ENCODE peak calls at places on chromosomes 3 and 15, in five cellular contexts. K, G, O, E and N are unnamed samples.

GRCh38 chr15:66724732-66725467 is 22.9 kb downstream of the SMAD6 start:
- DNase-seq in O (no peak), G (no peak), E (no peak), K (no peak), N (no peak)

GRCh38 chr3:166390303-166390702 is 553.1 kb upstream of the BCHE start:
- DNase-seq in O (no peak), E (no peak), G (no peak), K (no peak), N (no peak)

GRCh38 chr3:169116056-169116693 is 547.3 kb downstream of the MECOM start:
- DNase-seq in O (no peak), E (no peak), K (no peak), G (no peak), N (no peak)

GRCh38 chr3:52291508-52292181 is 4.0 kb downstream of the GLYCTK start:
- DNase-seq in E (no peak), O (peak), K (peak), G (peak), N (peak)

GRCh38 chr15:41887893-41888292 is 6.0 kb downstream of the SPTBN5 start:
- DNase-seq in O (no peak), K (no peak), E (no peak), G (no peak), N (no peak)

GRCh38 chr15:39730552-39730951 is 52.1 kb downstream of the FSIP1 start:
- DNase-seq in G (no peak), K (no peak), O (no peak), E (no peak), N (no peak)

GRCh38 chr3:23129062-23129461 is 74.1 kb upstream of the UBE2E2 start:
- DNase-seq in E (no peak), K (no peak), G (no peak), O (no peak), N (no peak)

GRCh38 chr15:78620839-78621421 is at the start of gene CHRNA3:
- DNase-seq in K (no peak), O (no peak), G (peak), E (no peak), N (no peak)

GRCh38 chr3:150925751-150926201 is 20.5 kb upstream of the MINDY4B start:
- DNase-seq in K (peak), G (peak), O (peak), E (peak), N (no peak)

GRCh38 chr3:76873509-76874242 is 166.2 kb upstream of the ROBO2 start:
- DNase-seq in K (no peak), E (no peak), G (peak), O (no peak), N (no peak)

GRCh38 chr3:189331002-189331418 is 159.2 kb downstream of the TPRG1 start:
- DNase-seq in O (no peak), G (no peak), K (no peak), E (no peak), N (no peak)

GRCh38 chr3:143203848-143204247 is 84.3 kb downstream of the CHST2 start:
- DNase-seq in E (no peak), O (no peak), K (no peak), G (no peak), N (no peak)

GRCh38 chr15:87623832-87624231 is 632.7 kb downstream of the NTRK3 start:
- DNase-seq in O (no peak), G (peak), E (peak), K (no peak), N (no peak)

GRCh38 chr3:56268621-56269394 is 199.5 kb downstream of the ERC2 start:
- DNase-seq in G (no peak), K (no peak), E (no peak), O (no peak), N (no peak)

GRCh38 chr3:43687499-43687811 is 3.3 kb upstream of the ABHD5 start:
- DNase-seq in O (no peak), E (no peak), K (no peak), G (no peak), N (no peak)

GRCh38 chr3:42115223-42115622 is 24.1 kb downstream of the TRAK1 start:
- DNase-seq in G (no peak), K (no peak), E (no peak), O (no peak), N (no peak)

GRCh38 chr15:31439328-31439727 is 112.7 kb downstream of the KLF13 start:
- DNase-seq in K (peak), O (peak), G (peak), E (peak), N (no peak)
- TF ChIP-seq CTCF in K (peak), O (peak), G (peak), E (peak), N (no peak)

GRCh38 chr15:88913017-88913849 is at the start of gene MFGE8:
- DNase-seq in G (peak), E (peak), K (peak), O (peak), N (peak)
- TF ChIP-seq CTCF in G (no peak), E (peak), K (no peak), O (no peak), N (no peak)

GRCh38 chr3:38028621-38029361 is 651 bp downstream of the PLCD1 start:
- DNase-seq in E (no peak), K (no peak), O (no peak), G (peak), N (no peak)

GRCh38 chr3:38029400-38030125 is at the start of gene PLCD1:
- DNase-seq in G (peak), E (peak), O (no peak), K (no peak), N (peak)

GRCh38 chr3:38030126-38031021 is 932 bp upstream of the PLCD1 start:
- DNase-seq in G (no peak), K (no peak), O (no peak), E (no peak), N (no peak)

GRCh38 chr3:38026856-38027255 is 2.6 kb downstream of the PLCD1 start:
- DNase-seq in K (no peak), G (no peak), E (no peak), O (no peak), N (no peak)

DNA sequence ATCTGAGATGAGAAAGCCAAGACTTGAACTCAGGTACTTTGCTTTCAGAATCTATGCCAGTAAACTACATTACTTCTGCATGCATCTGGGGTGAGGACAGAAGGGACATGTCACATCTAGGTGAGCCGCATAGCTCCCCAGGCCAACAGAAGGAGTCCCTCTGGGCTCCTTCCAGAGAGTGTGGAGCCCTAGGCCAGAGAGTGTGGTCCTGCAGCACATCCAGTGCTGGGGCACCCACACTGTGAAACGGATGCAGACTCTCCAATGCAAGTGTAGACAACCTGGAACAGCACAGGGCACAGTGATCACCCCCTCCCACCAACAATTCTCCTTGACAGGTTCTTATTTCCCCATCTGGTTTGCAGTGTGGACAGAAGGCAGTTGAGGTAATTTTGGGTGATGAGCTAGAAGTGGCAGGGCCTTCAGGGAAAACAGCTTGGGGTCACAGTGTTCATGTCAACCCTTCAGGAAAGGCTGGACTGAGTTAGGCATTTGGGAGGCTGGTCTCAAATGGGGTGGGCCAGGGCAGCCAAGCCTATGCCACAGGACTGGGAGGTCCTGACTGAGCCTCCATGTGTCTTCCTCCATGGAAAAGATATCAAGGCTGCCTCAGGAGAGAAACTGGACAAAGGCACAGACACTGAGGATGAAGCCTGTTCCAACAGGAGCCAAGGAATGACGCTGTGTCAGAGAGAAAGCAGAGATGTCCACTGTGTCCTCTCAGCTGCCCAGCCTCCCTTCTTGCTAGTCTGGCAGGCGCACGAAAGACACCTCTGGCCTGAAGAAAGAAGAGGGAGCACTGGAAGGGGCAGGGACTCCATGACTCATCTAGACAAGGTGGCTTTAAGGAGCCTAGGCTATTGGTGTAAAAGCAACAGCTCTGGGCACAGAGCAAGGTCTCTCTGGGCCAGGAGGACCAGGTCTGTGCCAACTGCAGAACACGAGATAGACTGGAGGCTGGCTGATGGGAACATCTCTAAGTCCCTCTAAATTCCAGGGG is 1.7 kb downstream of the PLCD1 start:
- DNase-seq in E (no peak), K (no peak), O (no peak), G (no peak), N (no peak)
- TF ChIP-seq CTCF in E (no peak), K (no peak), O (no peak), G (no peak), N (no peak)

GRCh38 chr3:112654979-112655378 is 14.0 kb upstream of the CCDC80 start:
- DNase-seq in K (no peak), G (peak), O (no peak), E (no peak), N (no peak)
- TF ChIP-seq CTCF in K (no peak), G (peak), O (no peak), E (peak), N (no peak)

DNA sequence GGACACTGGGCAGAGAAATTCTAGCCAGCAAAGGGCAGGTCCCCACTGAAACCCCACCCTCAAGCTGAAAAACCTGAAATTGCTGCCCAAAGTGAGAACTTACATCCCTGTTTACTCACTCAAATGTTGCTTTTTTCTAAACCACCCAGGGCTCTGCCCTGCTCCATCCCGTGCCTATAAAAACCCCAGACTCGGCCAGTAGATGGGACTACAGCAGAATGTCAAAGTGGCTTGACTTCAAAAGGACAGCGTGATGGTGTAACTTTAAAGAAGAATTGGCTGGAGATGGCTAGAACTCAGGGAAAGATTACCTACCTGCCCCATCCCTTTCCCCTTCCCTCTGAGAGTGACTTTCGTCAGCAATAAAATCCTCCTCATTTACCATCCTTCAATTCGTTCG is 246.9 kb downstream of the PYDC2 start:
- DNase-seq in O (no peak), K (no peak), E (no peak), G (no peak), N (no peak)
- TF ChIP-seq CTCF in O (no peak), K (no peak), E (no peak), G (no peak), N (no peak)

GRCh38 chr3:17038141-17038540 is 153.4 kb downstream of the PLCL2 start:
- DNase-seq in K (no peak), O (no peak), E (no peak), G (no peak), N (no peak)

GRCh38 chr3:17041009-17041408 is 156.3 kb downstream of the PLCL2 start:
- DNase-seq in K (no peak), O (no peak), G (no peak), E (no peak), N (no peak)

GRCh38 chr3:17040322-17040721 is 155.6 kb downstream of the PLCL2 start:
- DNase-seq in E (no peak), G (no peak), O (no peak), K (no peak), N (no peak)

GRCh38 chr3:17038900-17039545 is 154.3 kb downstream of the PLCL2 start:
- DNase-seq in E (no peak), K (no peak), G (no peak), O (no peak), N (no peak)

DNA sequence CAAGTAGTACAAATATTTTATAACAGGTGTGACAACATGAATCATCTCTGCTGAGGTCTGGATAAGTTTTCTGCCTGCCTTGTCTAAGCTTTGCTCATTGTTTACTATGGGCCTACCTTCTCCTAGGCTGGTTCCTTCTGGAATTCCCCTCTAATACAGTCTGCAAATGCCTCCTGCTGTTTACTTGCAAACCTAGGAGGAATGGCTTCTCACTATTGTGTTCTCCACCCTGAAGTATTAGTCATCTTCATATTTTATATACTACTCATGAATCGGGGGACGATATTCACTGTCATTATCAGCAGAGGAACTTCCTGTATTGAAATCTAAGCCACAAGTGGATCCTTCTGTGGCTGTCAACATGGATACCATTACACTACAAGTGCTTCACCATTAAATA is 154.8 kb downstream of the PLCL2 start:
- DNase-seq in K (no peak), E (no peak), G (no peak), O (no peak), N (no peak)
- TF ChIP-seq CTCF in K (no peak), E (no peak), G (no peak), O (no peak), N (no peak)

DNA sequence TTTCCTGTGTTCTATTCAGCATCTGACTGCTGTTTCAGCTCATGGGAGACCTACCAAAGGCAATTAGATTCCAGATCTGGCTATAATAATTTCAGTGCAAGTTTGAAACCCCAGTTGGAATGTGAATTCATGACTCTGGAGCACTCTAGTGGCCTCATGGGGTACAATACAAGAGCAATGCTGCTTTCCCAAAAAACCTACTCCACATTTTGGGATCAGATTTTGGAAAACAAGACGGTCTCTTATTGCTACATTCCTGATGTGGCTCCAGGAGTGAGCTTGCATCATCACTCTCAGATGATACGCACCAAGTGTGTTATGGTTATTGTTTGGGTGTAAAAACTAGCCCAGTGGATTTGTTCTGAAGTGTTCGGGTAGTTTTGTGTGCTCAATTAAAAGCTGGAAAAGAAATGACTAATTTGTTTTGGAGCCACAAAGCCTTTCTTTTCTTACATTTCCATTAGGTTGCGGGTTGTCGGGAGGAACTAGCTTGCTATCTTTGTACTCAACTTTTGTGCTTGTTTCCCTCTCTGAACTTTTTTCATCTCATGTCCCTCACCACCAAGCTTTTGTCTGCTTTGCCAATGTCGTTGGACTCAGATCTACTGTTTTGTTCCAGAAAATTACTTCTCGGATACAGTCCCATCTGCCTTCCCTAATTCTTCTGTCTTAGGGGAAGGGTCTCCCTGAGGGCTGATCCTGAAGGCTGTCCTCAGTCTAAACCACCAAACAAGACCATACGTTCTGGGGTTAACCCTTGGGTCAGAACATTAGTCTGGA is 272.1 kb downstream of the BBX start:
- DNase-seq in O (no peak), G (peak), E (no peak), K (no peak), N (no peak)
- TF ChIP-seq CTCF in O (no peak), G (peak), E (peak), K (no peak), N (no peak)

GRCh38 chr15:23574742-23575141 is 9.3 kb downstream of the MKRN3 start:
- DNase-seq in O (no peak), K (no peak), G (peak), E (no peak), N (no peak)
- TF ChIP-seq CTCF in O (no peak), K (no peak), G (peak), E (peak), N (peak)